ENCODE peak calls at places on chromosomes 6 and 20, in seven cellular contexts. T is choroid plexus epithelial cell, Z is T follicular helper cell, Y is MG63, H is T-helper 1 cell, W is iPS DF 6.9, V is SIG-M5. E is an unnamed sample.

GRCh38 chr6:13486679-13487121 is 700 bp downstream of the GFOD1 start:
- DNase-seq in T (peak), Z (peak), Y (peak), H (no peak), W (no peak), V (no peak), E (peak)

GRCh38 chr6:89555751-89556150 is 82.8 kb downstream of the LYRM2 start:
- DNase-seq in T (no peak), Z (no peak), Y (no peak), H (no peak), W (no peak), V (no peak), E (no peak)

GRCh38 chr6:19450651-19451050 is 386.5 kb upstream of the ID4 start:
- DNase-seq in T (no peak), Z (no peak), Y (no peak), H (no peak), W (no peak), V (no peak), E (no peak)

GRCh38 chr20:25399038-25399430 is 8.4 kb upstream of the ABHD12 start:
- DNase-seq in T (peak), Z (no peak), Y (no peak), H (no peak), W (no peak), V (no peak), E (peak)

GRCh38 chr6:85674604-85675003 is 31.9 kb upstream of the SYNCRIP start:
- DNase-seq in T (no peak), Z (no peak), Y (no peak), H (no peak), W (no peak), V (no peak), E (peak)

GRCh38 chr6:167572841-167573271 is 248.0 kb downstream of the TTLL2 start:
- DNase-seq in T (no peak), Z (no peak), Y (no peak), H (no peak), W (no peak), V (no peak), E (no peak)

GRCh38 chr20:20465259-20465658 is 97.4 kb downstream of the INSM1 start:
- DNase-seq in T (peak), Z (no peak), Y (no peak), H (no peak), W (peak), V (no peak), E (no peak)

GRCh38 chr6:18262812-18263560 is 1.3 kb downstream of the DEK start:
- DNase-seq in T (peak), Z (no peak), Y (no peak), H (no peak), W (no peak), V (no peak), E (no peak)

GRCh38 chr20:11144114-11144513 is 470.3 kb upstream of the JAG1 start:
- DNase-seq in T (peak), Z (no peak), Y (peak), H (no peak), W (no peak), V (no peak), E (peak)

GRCh38 chr20:45290677-45291355 is 15.8 kb upstream of the RBPJL start:
- DNase-seq in T (peak), Z (peak), Y (peak), H (no peak), W (peak), V (no peak), E (peak)

GRCh38 chr20:32589769-32590168 is 4.6 kb upstream of the NOL4L start:
- DNase-seq in T (no peak), Z (no peak), Y (no peak), H (no peak), W (no peak), V (no peak), E (no peak)

GRCh38 chr6:7157752-7158616 is 50.2 kb downstream of the RREB1 start:
- DNase-seq in T (no peak), Z (no peak), Y (no peak), H (no peak), W (no peak), V (no peak), E (peak)

E was measured in trophoblast cell.